ENCODE peak calls at places on chromosomes 6 and 20, in four cellular contexts. T, W, Q and K are unnamed samples.

GRCh38 chr6:152575186-152575585 is 62.0 kb downstream of the SYNE1 start:
- DNase-seq in T (no peak), W (no peak), Q (no peak), K (no peak)

GRCh38 chr6:43060034-43060754 is 763 bp downstream of the KLC4 start:
- DNase-seq in T (peak), W (peak), Q (no peak), K (no peak)

GRCh38 chr20:21099653-21100589 is 6.2 kb downstream of the LINC00237 start:
- DNase-seq in T (no peak), W (peak), Q (peak), K (peak)

GRCh38 chr6:37765182-37765780 is 54.2 kb upstream of the ZFAND3 start:
- DNase-seq in T (no peak), W (no peak), Q (peak), K (no peak)

GRCh38 chr20:50727792-50728485 is 3.4 kb upstream of the PARD6B start:
- DNase-seq in T (peak), W (no peak), Q (no peak), K (no peak)

GRCh38 chr6:139751179-139751578 is 376.7 kb upstream of the CITED2 start:
- DNase-seq in T (no peak), W (no peak), Q (no peak), K (no peak)

GRCh38 chr20:47672886-47673670 is 112.2 kb downstream of the SULF2 start:
- DNase-seq in T (no peak), W (no peak), Q (no peak), K (no peak)

GRCh38 chr6:154757352-154758095 is 24.3 kb downstream of the SCAF8 start:
- DNase-seq in T (no peak), W (no peak), Q (no peak), K (no peak)

GRCh38 chr20:18750735-18751134 is 62.8 kb upstream of the SCP2D1 start:
- DNase-seq in T (peak), W (no peak), Q (no peak), K (no peak)

GRCh38 chr20:50776122-50776795 is 18.6 kb upstream of the BCAS4 start:
- DNase-seq in T (no peak), W (no peak), Q (no peak), K (no peak)

GRCh38 chr6:15952231-15953151 is 176.4 kb upstream of the MYLIP start:
- DNase-seq in T (no peak), W (no peak), Q (no peak), K (no peak)

GRCh38 chr6:158648682-158649131 is 1.1 kb upstream of the SYTL3 start:
- DNase-seq in T (no peak), W (no peak), Q (no peak), K (no peak)

GRCh38 chr20:10696650-10697049 is 22.9 kb upstream of the JAG1 start:
- DNase-seq in T (peak), W (peak), Q (no peak), K (peak)

GRCh38 chr20:50325215-50325614 is 134.6 kb downstream of the CEBPB start:
- DNase-seq in T (no peak), W (no peak), Q (no peak), K (no peak)

GRCh38 chr6:42963855-42964605 is 3.5 kb downstream of the GNMT start:
- DNase-seq in T (peak), W (peak), Q (peak), K (peak)

GRCh38 chr20:52033313-52033712 is 158.3 kb downstream of the ZFP64 start:
- DNase-seq in T (no peak), W (no peak), Q (no peak), K (no peak)

GRCh38 chr6:88626460-88626859 is 337.0 kb downstream of the RNGTT start:
- DNase-seq in T (no peak), W (no peak), Q (no peak), K (no peak)

GRCh38 chr6:100700009-100700408 is 181.1 kb downstream of the ASCC3 start:
- DNase-seq in T (no peak), W (no peak), Q (no peak), K (no peak)

GRCh38 chr6:87407531-87407895 is 259 bp upstream of the CFAP206 start:
- DNase-seq in T (no peak), W (no peak), Q (no peak), K (no peak)

GRCh38 chr6:49933526-49933925 is 30.4 kb downstream of the DEFB114 start:
- DNase-seq in T (no peak), W (no peak), Q (no peak), K (no peak)

GRCh38 chr6:150046943-150047342 is 21.6 kb upstream of the RAET1L start:
- DNase-seq in T (no peak), W (peak), Q (no peak), K (no peak)

GRCh38 chr6:2854394-2854982 is 12.8 kb upstream of the SERPINB1 start:
- DNase-seq in T (no peak), W (peak), Q (no peak), K (no peak)

GRCh38 chr6:111759413-111759835 is 113.8 kb downstream of the FYN start:
- DNase-seq in T (no peak), W (no peak), Q (no peak), K (no peak)

GRCh38 chr6:124339610-124340339 is 536.1 kb downstream of the NKAIN2 start:
- DNase-seq in T (no peak), W (no peak), Q (no peak), K (no peak)

GRCh38 chr6:93088675-93089575 is 330.4 kb downstream of the EPHA7 start:
- DNase-seq in T (no peak), W (no peak), Q (no peak), K (no peak)

GRCh38 chr6:27688014-27688586 is 215.2 kb upstream of the ZNF184 start:
- DNase-seq in T (peak), W (peak), Q (peak), K (peak)

GRCh38 chr6:150203378-150203777 is 60.5 kb downstream of the PPP1R14C start:
- DNase-seq in T (no peak), W (no peak), Q (no peak), K (no peak)

GRCh38 chr6:4402477-4402976 is 267.2 kb upstream of the ECI2 start:
- DNase-seq in T (peak), W (peak), Q (no peak), K (no peak)

GRCh38 chr20:15475483-15475882 is 1097.8 kb downstream of the KIF16B start:
- DNase-seq in T (no peak), W (no peak), Q (peak), K (no peak)

GRCh38 chr20:62111148-62111547 is 11.1 kb upstream of the LSM14B start:
- DNase-seq in T (no peak), W (no peak), Q (no peak), K (no peak)

GRCh38 chr20:44911264-44911921 is 1.5 kb downstream of the PABPC1L start:
- DNase-seq in T (peak), W (peak), Q (peak), K (peak)

GRCh38 chr20:44912189-44912588 is 2.3 kb downstream of the PABPC1L start:
- DNase-seq in T (no peak), W (no peak), Q (no peak), K (no peak)

GRCh38 chr20:44910690-44911262 is 916 bp downstream of the PABPC1L start:
- DNase-seq in T (peak), W (peak), Q (no peak), K (peak)

GRCh38 chr20:44908987-44909871 is 631 bp upstream of the PABPC1L start:
- DNase-seq in T (no peak), W (no peak), Q (no peak), K (no peak)

DNA sequence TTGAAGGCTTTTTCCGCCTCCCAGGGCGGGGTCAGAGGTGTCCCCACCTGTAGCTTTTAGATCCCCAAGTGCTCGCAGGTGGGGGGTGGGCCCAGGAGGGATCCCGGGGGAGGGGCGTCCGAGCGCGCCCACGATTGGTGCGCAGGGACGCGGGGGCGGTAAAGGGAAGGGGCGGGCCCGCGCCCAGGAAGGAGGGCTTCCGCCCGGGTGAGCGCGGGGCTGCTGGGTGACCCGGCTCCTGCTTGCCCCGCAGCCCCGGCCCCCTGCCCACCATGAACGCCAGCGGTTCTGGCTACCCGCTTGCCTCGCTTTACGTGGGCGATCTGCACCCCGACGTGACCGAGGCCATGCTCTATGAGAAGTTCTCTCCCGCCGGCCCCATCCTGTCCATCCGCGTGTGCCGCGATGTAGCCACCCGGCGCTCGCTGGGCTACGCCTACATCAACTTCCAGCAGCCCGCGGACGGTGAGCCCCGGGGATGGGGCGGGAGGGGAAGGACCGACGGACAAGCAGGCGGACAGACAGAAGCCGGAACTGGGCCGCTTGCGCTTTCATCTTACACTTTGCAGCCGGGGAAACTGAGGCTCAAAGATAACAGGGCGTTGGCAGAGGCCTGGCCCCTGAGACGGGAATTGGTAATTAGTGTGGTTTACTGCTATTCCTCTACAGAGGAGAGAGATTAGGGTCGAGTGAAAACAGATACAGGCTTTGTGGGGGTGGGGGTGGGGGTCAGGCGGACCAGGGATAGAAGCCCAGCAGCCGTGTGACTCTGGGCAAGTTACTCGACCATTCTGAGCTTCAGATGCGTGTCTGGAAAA is at the start of gene PABPC1L:
- DNase-seq in T (peak), W (peak), Q (peak), K (peak)
- TF ChIP-seq FOXJ3 in T (no peak), W (no peak), Q (peak), K (no peak)

GRCh38 chr20:33733654-33734576 is 2.1 kb downstream of the ZNF341 start:
- DNase-seq in T (peak), W (no peak), Q (no peak), K (peak)
- TF ChIP-seq FOXJ3 in T (no peak), W (no peak), Q (no peak), K (no peak)

DNA sequence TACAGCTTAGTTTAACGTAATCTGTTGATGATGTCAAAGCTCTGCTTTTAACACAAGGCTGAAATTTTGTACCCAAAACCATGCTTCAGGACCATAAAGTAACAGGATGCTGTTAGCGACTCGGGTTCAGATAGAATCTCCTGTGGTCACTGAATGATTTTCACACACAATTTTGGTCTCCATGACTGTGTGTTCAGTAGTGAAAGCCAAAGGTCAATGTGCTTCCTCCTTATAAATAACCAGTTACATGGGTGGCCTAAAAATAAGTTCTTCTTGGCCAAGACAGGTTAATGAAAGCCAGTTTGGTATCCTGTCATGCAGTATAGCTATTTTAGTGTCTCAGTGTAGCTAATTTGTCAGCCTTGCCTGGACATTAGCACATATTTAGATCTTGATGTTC is 19.1 kb upstream of the LOC128125822 start:
- DNase-seq in T (no peak), W (no peak), Q (no peak), K (no peak)
- TF ChIP-seq FOXJ3 in T (no peak), W (no peak), Q (no peak), K (no peak)

GRCh38 chr20:55417797-55418196 is 587.5 kb downstream of the CBLN4 start:
- DNase-seq in T (no peak), W (no peak), Q (peak), K (no peak)

GRCh38 chr20:55415567-55416142 is 589.7 kb downstream of the CBLN4 start:
- DNase-seq in T (peak), W (no peak), Q (peak), K (no peak)
- TF ChIP-seq FOXJ3 in T (no peak), W (no peak), Q (no peak), K (no peak)